ENCODE peak calls at places on chromosomes 1 and 21, in seven cellular contexts. D is ovary, I is transverse colon, G is body of pancreas, W is tibial nerve, B is HCT116, Q is heart left ventricle. V is an unnamed sample.

GRCh38 chr1:186806477-186806876 is 22.3 kb upstream of the PLA2G4A start:
- DNase-seq in W (no peak), B (peak; percentile 45), Q (no peak), G (peak; percentile 6), I (no peak), D (no peak), V (no peak)

GRCh38 chr1:94526152-94526551 is 15.4 kb downstream of the F3 start:
- DNase-seq in W (no peak), Q (no peak), B (no peak), I (no peak), G (no peak), D (no peak), V (no peak)

GRCh38 chr1:116325922-116326321 is 47.1 kb upstream of the ATP1A1 start:
- DNase-seq in B (no peak), D (no peak), G (no peak), I (no peak), Q (no peak), W (no peak), V (no peak)

GRCh38 chr1:232404981-232405380 is 225.0 kb downstream of the SIPA1L2 start:
- DNase-seq in I (no peak), Q (no peak), W (no peak), B (no peak), D (no peak), G (no peak), V (no peak)

GRCh38 chr1:202182040-202182877 is 11.3 kb upstream of the LGR6 start:
- DNase-seq in D (no peak), Q (no peak), B (no peak), I (no peak), W (no peak), G (no peak), V (no peak)

GRCh38 chr1:204411451-204412245 is at the start of gene PPP1R15B:
- DNase-seq in D (peak; percentile 98), W (peak; percentile 88), I (peak; percentile 98), G (peak; percentile 97), Q (peak; percentile 98), B (peak; percentile 96), V (peak; percentile 97)

GRCh38 chr1:183230403-183230802 is 44.3 kb downstream of the LAMC2 start:
- DNase-seq in G (no peak), B (no peak), Q (no peak), D (no peak), I (no peak), W (no peak), V (no peak)

GRCh38 chr1:223833948-223834347 is 11.8 kb downstream of the TP53BP2 start:
- DNase-seq in I (no peak), B (no peak), W (no peak), D (no peak), Q (no peak), G (no peak), V (no peak)

GRCh38 chr1:84156210-84156621 is 12.1 kb downstream of the PRKACB start:
- DNase-seq in B (peak; percentile 97), I (no peak), G (no peak), W (no peak), Q (no peak), D (no peak), V (no peak)

GRCh38 chr1:31418626-31419025 is 5.6 kb downstream of the SERINC2 start:
- DNase-seq in I (no peak), D (no peak), G (no peak), Q (no peak), B (no peak), W (no peak), V (no peak)

GRCh38 chr1:199723557-199723956 is 304.0 kb upstream of the NR5A2 start:
- DNase-seq in D (no peak), B (no peak), Q (no peak), G (no peak), W (no peak), I (no peak), V (no peak)

GRCh38 chr21:26836546-26836945 is 8.7 kb downstream of the ADAMTS1 start:
- DNase-seq in B (no peak), Q (no peak), I (no peak), D (no peak), W (no peak), G (no peak), V (no peak)

GRCh38 chr1:7862211-7863060 is 9.6 kb upstream of the UTS2 start:
- DNase-seq in B (no peak), I (no peak), G (no peak), W (no peak), Q (no peak), D (no peak), V (no peak)

GRCh38 chr1:55352080-55352800 is 137.1 kb upstream of the USP24 start:
- DNase-seq in B (no peak), Q (no peak), G (no peak), W (peak; percentile 59), I (no peak), D (no peak), V (no peak)

GRCh38 chr1:233975486-233975885 is 71.0 kb downstream of the SLC35F3 start:
- DNase-seq in D (no peak), W (no peak), B (no peak), Q (no peak), I (no peak), G (no peak), V (no peak)

GRCh38 chr1:42181687-42182086 is 17.1 kb upstream of the GUCA2A start:
- DNase-seq in W (no peak), Q (no peak), B (no peak), G (no peak), D (no peak), I (no peak), V (no peak)

GRCh38 chr1:31715097-31715872 is 11.5 kb upstream of the COL16A1 start:
- DNase-seq in B (peak; percentile 75), D (peak; percentile 96), Q (peak; percentile 96), G (peak; percentile 76), W (peak; percentile 93), I (peak; percentile 93), V (peak; percentile 39)

GRCh38 chr1:53378061-53378460 is 50.2 kb upstream of the LRP8 start:
- DNase-seq in G (no peak), I (no peak), Q (no peak), W (no peak), B (no peak), D (peak; percentile 6), V (no peak)

GRCh38 chr1:71400050-71400449 is 319.2 kb upstream of the ZRANB2 start:
- DNase-seq in Q (no peak), D (no peak), W (no peak), G (no peak), I (no peak), B (no peak), V (no peak)

DNA sequence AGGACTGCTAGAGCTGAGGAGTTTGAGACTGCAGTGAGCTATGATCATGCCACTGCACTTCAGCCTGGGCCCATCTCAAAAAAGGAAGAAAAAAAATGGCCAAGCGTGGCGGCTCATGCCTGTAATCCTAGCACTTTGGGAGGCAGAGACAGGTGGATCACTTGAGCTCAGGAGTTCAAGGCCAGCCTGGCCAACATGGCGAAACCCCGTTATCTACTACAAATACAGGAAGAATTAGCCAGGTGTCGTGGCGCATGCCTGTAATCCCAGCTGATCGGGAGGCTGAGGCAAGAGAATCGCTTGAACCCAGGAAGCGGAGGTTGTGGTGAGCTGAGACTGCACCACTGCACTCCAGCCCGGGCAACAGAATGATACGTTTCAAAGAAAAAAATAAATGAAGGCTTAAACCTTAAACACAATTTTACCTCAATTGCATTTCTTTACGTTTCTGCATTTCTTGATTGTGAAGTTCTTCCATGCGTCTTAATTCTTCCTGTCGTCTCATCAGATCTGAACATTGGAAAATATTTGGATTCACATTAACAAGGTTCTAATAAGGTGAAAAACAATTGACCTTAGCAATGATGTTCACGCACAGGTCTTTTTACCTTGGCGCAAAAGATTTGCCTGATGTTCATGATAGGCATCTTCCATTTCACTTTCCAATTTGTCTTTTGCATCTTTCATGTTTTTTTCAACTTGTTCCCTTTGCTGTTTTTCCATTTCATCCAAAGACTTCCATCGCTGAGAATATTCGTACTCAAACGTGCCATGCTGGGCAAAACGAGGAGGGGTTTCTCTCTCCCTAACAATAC is 4.2 kb downstream of the SFPQ start:
- DNase-seq in I (no peak), B (no peak), G (peak; percentile 56), Q (no peak), D (no peak), W (no peak), V (no peak)
- H3K4me1 ChIP-seq in I (peaks cover 75% of the 10 kb centered on the region), B (peaks cover 8% of the 10 kb centered on the region), G (peaks cover 54% of the 10 kb centered on the region), Q (peaks cover 34% of the 10 kb centered on the region), D (peaks cover 4% of the 10 kb centered on the region), W (peaks cover 61% of the 10 kb centered on the region), V (peaks cover 24% of the 10 kb centered on the region)

DNA sequence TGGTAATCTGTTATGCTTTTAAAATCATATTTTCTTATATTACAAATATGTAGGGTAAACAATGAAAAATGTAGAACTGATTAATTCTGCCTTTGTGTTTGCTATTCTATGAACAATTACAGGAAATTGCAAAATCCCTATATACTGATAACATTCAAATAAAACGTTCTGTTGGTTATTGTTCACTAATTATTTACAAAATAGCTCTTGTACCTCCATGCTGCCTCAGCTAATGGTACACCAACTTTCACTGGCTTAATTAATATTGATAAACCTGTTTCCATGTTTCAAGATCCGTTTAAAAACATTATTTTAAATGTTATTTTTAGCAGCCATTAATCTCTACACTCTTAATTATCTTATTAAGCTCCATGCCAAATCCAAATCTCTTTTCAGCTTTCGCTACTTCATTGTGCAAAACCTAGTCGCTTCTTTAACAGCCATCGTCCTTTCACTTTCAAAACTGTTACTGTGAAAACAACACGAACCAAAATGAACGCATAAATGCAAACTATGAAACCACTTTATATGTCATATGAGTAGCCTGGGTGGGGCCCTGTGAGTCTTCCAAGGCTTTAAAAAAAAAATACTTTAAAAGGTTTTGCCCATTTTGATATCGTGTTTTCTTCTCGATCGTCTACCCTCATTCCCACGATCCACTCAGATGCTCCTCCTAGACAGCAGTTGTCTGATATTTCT is 807.0 kb downstream of the USP25 start:
- DNase-seq in G (no peak), Q (no peak), B (no peak), D (no peak), W (no peak), I (no peak), V (no peak)
- H3K4me3 ChIP-seq in G (no peak overlapping the region), Q (peak overlapping the region; percentile 62), B (no peak overlapping the region), D (peak overlapping the region; percentile 51), W (peak overlapping the region; percentile 56), I (no peak overlapping the region), V (peak overlapping the region; percentile 40)

GRCh38 chr1:22966309-22966708 is 6.4 kb downstream of the LACTBL1 start:
- DNase-seq in G (no peak), I (no peak), Q (no peak), B (no peak), D (no peak), W (no peak), V (no peak)

GRCh38 chr1:22959545-22960360 is 12.9 kb downstream of the LACTBL1 start:
- DNase-seq in I (no peak), W (no peak), Q (no peak), G (no peak), D (no peak), B (no peak), V (no peak)

GRCh38 chr1:22958556-22958955 is 14.1 kb downstream of the LACTBL1 start:
- DNase-seq in D (no peak), W (no peak), B (no peak), Q (no peak), G (no peak), I (no peak), V (no peak)

GRCh38 chr1:22962558-22962957 is 10.1 kb downstream of the LACTBL1 start:
- DNase-seq in G (no peak), W (no peak), B (no peak), Q (no peak), D (no peak), I (no peak), V (no peak)

GRCh38 chr1:22963044-22963677 is 9.5 kb downstream of the LACTBL1 start:
- DNase-seq in B (no peak), Q (no peak), D (no peak), W (no peak), I (no peak), G (no peak), V (no peak)
- TF ChIP-seq POLR2A in B (no peak), Q (no peak), D (no peak), W (no peak), I (no peak), G (no peak), V (no peak)

GRCh38 chr1:2239384-2239985 is 11.4 kb downstream of the SKI start:
- DNase-seq in B (no peak), W (no peak), Q (peak; percentile 49), I (no peak), D (no peak), G (no peak), V (no peak)
- H3K4me1 ChIP-seq in B (no peaks in the 10 kb centered on the region), W (peaks cover 95% of the 10 kb centered on the region), Q (peaks cover 88% of the 10 kb centered on the region), I (peaks cover 74% of the 10 kb centered on the region), D (peaks cover 43% of the 10 kb centered on the region), G (peaks cover 62% of the 10 kb centered on the region), V (peaks cover 39% of the 10 kb centered on the region)